ENCODE peak calls at places on chromosomes 2 and 18, in ten cellular contexts. W is epithelial cell of esophagus, U is endothelial cell, E is GM12865, O is MM.1S, I is psoas muscle, S is mammary epithelial cell, L is WERI-Rb-1, D is mucosa of descending colon, X is AG04450. H is an unnamed sample.

GRCh38 chr2:37676274-37676673 is 4.8 kb upstream of the CDC42EP3 start:
- DNase-seq in W (peak), U (no peak), E (no peak), O (no peak), I (no peak), S (peak), L (no peak), D (no peak), X (no peak), H (no peak)

GRCh38 chr2:105910497-105911238 is 166.0 kb downstream of the NCK2 start:
- DNase-seq in W (no peak), U (no peak), E (no peak), O (no peak), I (no peak), S (no peak), L (no peak), D (no peak), X (no peak), H (no peak)

GRCh38 chr2:218982312-218983262 is 2.4 kb downstream of the FEV start:
- DNase-seq in W (no peak), U (no peak), E (no peak), O (peak), I (no peak), S (no peak), L (no peak), D (no peak), X (no peak), H (no peak)

GRCh38 chr2:210917465-210917864 is 361.1 kb downstream of the CPS1 start:
- DNase-seq in W (no peak), U (no peak), E (no peak), O (no peak), I (no peak), S (no peak), L (no peak), D (no peak), X (no peak), H (no peak)

GRCh38 chr2:16666453-16666801 is 793 bp upstream of the CYRIA start:
- DNase-seq in W (no peak), U (no peak), E (peak), O (no peak), I (peak), S (no peak), L (no peak), D (no peak), X (no peak), H (no peak)

GRCh38 chr18:51149605-51150429 is 47.7 kb downstream of the MEX3C start:
- DNase-seq in W (peak), U (no peak), E (no peak), O (no peak), I (no peak), S (peak), L (no peak), D (no peak), X (peak), H (no peak)

GRCh38 chr2:97646977-97647376 is 1.1 kb downstream of the COX5B start:
- DNase-seq in W (no peak), U (no peak), E (no peak), O (no peak), I (no peak), S (no peak), L (no peak), D (no peak), X (no peak), H (peak)

GRCh38 chr2:85584354-85584856 is at the start of gene VAMP5:
- DNase-seq in W (no peak), U (peak), E (no peak), O (no peak), I (peak), S (no peak), L (no peak), D (peak), X (no peak), H (peak)

GRCh38 chr2:109382946-109383345 is 230.8 kb downstream of the SEPTIN10 start:
- DNase-seq in W (peak), U (no peak), E (peak), O (no peak), I (peak), S (no peak), L (no peak), D (no peak), X (no peak), H (no peak)

GRCh38 chr18:36511791-36512352 is 214.4 kb downstream of the FHOD3 start:
- DNase-seq in W (no peak), U (no peak), E (peak), O (no peak), I (no peak), S (no peak), L (no peak), D (no peak), X (no peak), H (no peak)

GRCh38 chr2:86011449-86011941 is 94.2 kb downstream of the POLR1A start:
- DNase-seq in W (peak), U (no peak), E (no peak), O (no peak), I (no peak), S (no peak), L (no peak), D (no peak), X (no peak), H (no peak)

GRCh38 chr2:86622878-86623548 is 652 bp downstream of the RNF103 start:
- DNase-seq in W (peak), U (peak), E (no peak), O (peak), I (peak), S (peak), L (peak), D (peak), X (no peak), H (peak)

GRCh38 chr2:241638063-241638660 is 669 bp downstream of the ATG4B start:
- DNase-seq in W (no peak), U (no peak), E (no peak), O (no peak), I (no peak), S (peak), L (no peak), D (no peak), X (no peak), H (no peak)

GRCh38 chr2:148237911-148238310 is 217.0 kb downstream of the MBD5 start:
- DNase-seq in W (no peak), U (no peak), E (no peak), O (no peak), I (no peak), S (no peak), L (no peak), D (no peak), X (no peak), H (no peak)

GRCh38 chr2:182946949-182947348 is 80.5 kb upstream of the FRZB start:
- DNase-seq in W (no peak), U (no peak), E (no peak), O (no peak), I (no peak), S (no peak), L (no peak), D (no peak), X (no peak), H (no peak)

GRCh38 chr18:31723998-31724711 is 36.5 kb downstream of the SLC25A52 start:
- DNase-seq in W (peak), U (no peak), E (no peak), O (no peak), I (peak), S (no peak), L (no peak), D (no peak), X (no peak), H (peak)

GRCh38 chr2:7071916-7072556 is 154.8 kb downstream of the RNF144A start:
- DNase-seq in W (no peak), U (no peak), E (no peak), O (no peak), I (no peak), S (no peak), L (no peak), D (no peak), X (no peak), H (no peak)

GRCh38 chr2:45232824-45233223 is 223.6 kb upstream of the SIX2 start:
- DNase-seq in W (no peak), U (no peak), E (no peak), O (no peak), I (no peak), S (no peak), L (no peak), D (no peak), X (no peak), H (no peak)

GRCh38 chr2:38713311-38713710 is 37.9 kb downstream of the SRSF7 start:
- DNase-seq in W (no peak), U (no peak), E (no peak), O (no peak), I (no peak), S (no peak), L (no peak), D (no peak), X (no peak), H (no peak)

GRCh38 chr2:177724398-177725287 is 332.1 kb downstream of the AGPS start:
- DNase-seq in W (peak), U (peak), E (peak), O (peak), I (peak), S (peak), L (peak), D (peak), X (peak), H (peak)

GRCh38 chr2:40361478-40361877 is 90.4 kb downstream of the SLC8A1 start:
- DNase-seq in W (no peak), U (no peak), E (no peak), O (no peak), I (no peak), S (no peak), L (no peak), D (no peak), X (no peak), H (no peak)

GRCh38 chr2:134315471-134315870 is 61.6 kb downstream of the MGAT5 start:
- DNase-seq in W (no peak), U (no peak), E (no peak), O (no peak), I (no peak), S (no peak), L (no peak), D (no peak), X (no peak), H (no peak)

GRCh38 chr2:201775326-201775725 is 5.4 kb downstream of the ALS2 start:
- DNase-seq in W (no peak), U (no peak), E (no peak), O (no peak), I (no peak), S (no peak), L (no peak), D (no peak), X (no peak), H (no peak)

GRCh38 chr2:26621469-26622199 is 19.5 kb downstream of the CIB4 start:
- DNase-seq in W (peak), U (no peak), E (no peak), O (no peak), I (no peak), S (no peak), L (no peak), D (no peak), X (no peak), H (no peak)

GRCh38 chr18:9831046-9831722 is 54.6 kb upstream of the TXNDC2 start:
- DNase-seq in W (no peak), U (no peak), E (no peak), O (no peak), I (no peak), S (no peak), L (no peak), D (no peak), X (no peak), H (no peak)

GRCh38 chr2:235690809-235691450 is 197.1 kb downstream of the AGAP1 start:
- DNase-seq in W (no peak), U (no peak), E (no peak), O (no peak), I (no peak), S (no peak), L (no peak), D (no peak), X (no peak), H (no peak)

GRCh38 chr18:7000484-7001096 is 117.0 kb downstream of the LAMA1 start:
- DNase-seq in W (peak), U (no peak), E (no peak), O (peak), I (no peak), S (peak), L (no peak), D (no peak), X (no peak), H (no peak)

GRCh38 chr2:49459314-49459993 is 305.1 kb upstream of the FSHR start:
- DNase-seq in W (no peak), U (no peak), E (no peak), O (no peak), I (no peak), S (no peak), L (no peak), D (no peak), X (no peak), H (no peak)

GRCh38 chr18:2411381-2411977 is 159.8 kb downstream of the METTL4 start:
- DNase-seq in W (peak), U (no peak), E (no peak), O (no peak), I (no peak), S (peak), L (no peak), D (no peak), X (no peak), H (no peak)

GRCh38 chr2:2333076-2333475 is 2.0 kb upstream of the MYT1L start:
- DNase-seq in W (no peak), U (no peak), E (no peak), O (no peak), I (no peak), S (no peak), L (peak), D (no peak), X (no peak), H (no peak)

GRCh38 chr2:182077451-182078142 is 91.9 kb downstream of the PPP1R1C start:
- DNase-seq in W (peak), U (peak), E (peak), O (peak), I (no peak), S (peak), L (peak), D (no peak), X (peak), H (peak)

GRCh38 chr2:216344958-216345315 is 27.3 kb downstream of the MARCHF4 start:
- DNase-seq in W (no peak), U (no peak), E (no peak), O (no peak), I (no peak), S (no peak), L (no peak), D (no peak), X (no peak), H (no peak)

GRCh38 chr2:205484717-205485116 is 197.6 kb upstream of the NRP2 start:
- DNase-seq in W (no peak), U (no peak), E (no peak), O (no peak), I (no peak), S (no peak), L (no peak), D (no peak), X (no peak), H (no peak)

GRCh38 chr2:8684421-8684884 is 2.6 kb downstream of the ID2 start:
- DNase-seq in W (peak), U (no peak), E (peak), O (peak), I (no peak), S (no peak), L (peak), D (no peak), X (no peak), H (no peak)

GRCh38 chr2:9807056-9807455 is 36.2 kb upstream of the TAF1B start:
- DNase-seq in W (no peak), U (no peak), E (no peak), O (no peak), I (no peak), S (no peak), L (peak), D (no peak), X (no peak), H (no peak)

GRCh38 chr2:216651370-216651881 is 18.2 kb downstream of the IGFBP2 start:
- DNase-seq in W (peak), U (no peak), E (no peak), O (no peak), I (no peak), S (peak), L (no peak), D (no peak), X (peak), H (no peak)

GRCh38 chr2:187215576-187216240 is 232.3 kb downstream of the CALCRL start:
- DNase-seq in W (no peak), U (no peak), E (no peak), O (no peak), I (no peak), S (peak), L (no peak), D (no peak), X (no peak), H (no peak)

GRCh38 chr2:46351388-46352141 is 54.4 kb downstream of the EPAS1 start:
- DNase-seq in W (no peak), U (no peak), E (no peak), O (no peak), I (peak), S (no peak), L (no peak), D (peak), X (no peak), H (no peak)

DNA sequence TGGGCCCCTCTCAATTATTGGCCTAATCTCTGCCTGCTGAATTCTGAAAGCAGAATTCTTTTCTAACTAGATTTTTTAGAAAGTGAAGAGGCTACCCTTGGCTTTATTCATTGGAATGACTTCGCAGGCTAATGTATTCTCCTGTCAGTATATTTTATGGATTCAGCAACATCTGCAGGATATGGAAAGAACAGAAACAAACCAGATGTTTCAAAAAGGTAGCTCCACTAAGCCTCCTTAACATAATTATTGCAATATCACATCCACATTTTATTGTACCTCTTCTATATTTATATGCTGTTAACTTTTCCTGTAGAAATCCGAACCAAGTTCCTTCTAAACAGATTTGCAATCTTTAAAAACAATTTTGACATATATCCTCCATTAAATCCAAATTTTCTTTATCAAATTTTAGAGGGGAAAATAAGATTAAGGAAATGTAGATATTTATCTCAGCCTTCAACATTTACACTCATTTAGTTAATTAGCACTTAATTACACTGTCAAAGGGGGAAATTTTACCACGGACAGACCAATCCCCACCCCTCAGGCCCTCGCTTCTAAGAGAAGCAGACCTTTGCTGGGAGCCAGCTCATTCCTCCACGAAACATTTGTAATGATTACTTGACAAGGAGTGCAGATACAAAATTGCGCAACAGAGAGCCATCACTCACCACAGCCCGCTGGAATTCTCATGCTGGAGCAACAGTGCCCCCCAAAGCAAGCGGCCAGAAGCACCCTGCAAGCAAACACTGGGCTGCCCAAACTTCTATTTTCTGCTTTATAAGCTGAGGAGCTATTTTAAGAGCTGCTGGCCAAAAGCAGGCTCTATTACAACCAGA is 253.4 kb downstream of the ETAA1 start:
- DNase-seq in W (peak), U (peak), E (peak), O (no peak), I (peak), S (peak), L (peak), D (peak), X (peak), H (peak)
- TF ChIP-seq CTCF in W (peak), U (peak), E (no peak), O (peak), I (peak), S (peak), L (peak), D (no peak), X (peak), H (peak)

GRCh38 chr2:136173126-136173525 is 55.2 kb upstream of the CXCR4 start:
- DNase-seq in W (no peak), U (no peak), E (no peak), O (no peak), I (no peak), S (no peak), L (no peak), D (no peak), X (no peak), H (no peak)

GRCh38 chr2:136167721-136168470 is 49.9 kb upstream of the CXCR4 start:
- DNase-seq in W (no peak), U (no peak), E (no peak), O (no peak), I (no peak), S (no peak), L (peak), D (no peak), X (no peak), H (no peak)

GRCh38 chr2:136175466-136175865 is 57.5 kb upstream of the CXCR4 start:
- DNase-seq in W (no peak), U (no peak), E (no peak), O (no peak), I (no peak), S (no peak), L (no peak), D (no peak), X (no peak), H (no peak)

GRCh38 chr2:136168605-136169210 is 50.8 kb upstream of the CXCR4 start:
- DNase-seq in W (no peak), U (peak), E (no peak), O (no peak), I (no peak), S (no peak), L (no peak), D (no peak), X (no peak), H (no peak)

DNA sequence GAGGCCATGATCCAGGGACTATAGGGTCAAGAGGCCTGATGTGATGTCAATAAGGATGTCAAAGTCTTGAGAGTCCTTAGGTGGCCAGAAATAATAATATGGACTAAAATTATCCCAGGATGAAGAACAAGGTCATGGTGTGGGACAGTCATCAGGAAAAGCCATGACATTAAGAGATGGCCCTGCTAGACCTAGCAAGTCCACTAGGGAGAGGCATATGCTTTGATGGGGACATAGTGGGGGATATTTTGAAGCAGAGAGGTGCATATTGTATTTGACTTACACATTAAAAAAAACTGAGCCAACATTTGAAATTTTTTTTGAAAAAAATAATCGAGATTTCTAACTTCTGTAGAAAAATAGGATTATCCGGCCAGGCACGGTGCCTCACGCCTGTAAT is 53.3 kb upstream of the CXCR4 start:
- DNase-seq in W (no peak), U (no peak), E (peak), O (no peak), I (no peak), S (no peak), L (no peak), D (no peak), X (no peak), H (no peak)
- TF ChIP-seq CTCF in W (no peak), U (no peak), E (peak), O (no peak), I (no peak), S (no peak), L (peak), D (no peak), X (no peak), H (no peak)

DNA sequence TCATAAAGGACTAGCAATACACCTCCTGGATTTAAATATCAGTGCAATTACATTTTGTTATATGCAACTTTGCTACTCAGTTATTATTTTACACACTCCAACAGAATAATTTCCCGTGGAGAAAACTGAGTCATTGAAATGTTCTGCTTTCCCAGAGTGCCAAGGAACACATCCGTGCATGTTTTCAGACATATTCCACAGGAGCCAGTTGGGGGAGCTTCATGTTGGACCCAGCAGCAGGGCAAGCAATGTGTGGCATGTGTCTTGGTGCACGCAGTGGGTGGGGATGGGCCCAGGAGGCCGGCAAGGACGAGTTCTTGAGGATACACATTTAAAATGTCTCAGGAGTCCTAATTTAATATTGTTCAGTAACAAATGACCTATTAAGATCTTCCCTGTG is 14.4 kb upstream of the SMIM21 start:
- DNase-seq in W (no peak), U (no peak), E (no peak), O (no peak), I (no peak), S (no peak), L (no peak), D (no peak), X (no peak), H (no peak)
- TF ChIP-seq CTCF in W (no peak), U (no peak), E (no peak), O (no peak), I (no peak), S (no peak), L (no peak), D (no peak), X (no peak), H (no peak)

GRCh38 chr2:20235655-20236302 is 10.8 kb upstream of the SDC1 start:
- DNase-seq in W (peak), U (no peak), E (no peak), O (no peak), I (no peak), S (peak), L (no peak), D (peak), X (no peak), H (no peak)
- TF ChIP-seq CTCF in W (no peak), U (no peak), E (no peak), O (no peak), I (no peak), S (no peak), L (no peak), D (no peak), X (no peak), H (no peak)